ENCODE peak calls at places on chromosomes 11 and 22, in five cellular contexts. N is CD8-positive, alpha-beta T cell; J is GM23338; R is kidney; I is CD4-positive, CD25-positive, alpha-beta regulatory T cell. E is an unnamed sample.
A peak's percentile ranks its signal among the peaks of the same experiment; 100 is the strongest.

GRCh38 chr11:90134420-90135003 is at the start of gene NAALAD2:
- DNase-seq in N (no peak), J (peak; percentile 87), R (peak; percentile 82), I (no peak), E (no peak)

GRCh38 chr11:2737876-2738275 is 38.1 kb upstream of the KCNQ1OT1 start:
- DNase-seq in N (no peak), J (no peak), R (peak; percentile 65), I (no peak), E (no peak)

GRCh38 chr11:86737223-86737622 is 63.1 kb upstream of the PRSS23 start:
- DNase-seq in N (no peak), J (no peak), R (no peak), I (no peak), E (no peak)

GRCh38 chr22:44456661-44457412 is 41.2 kb downstream of the RTL6 start:
- DNase-seq in N (no peak), J (no peak), R (no peak), I (no peak), E (no peak)

GRCh38 chr22:25853902-25854301 is 111.9 kb downstream of the MYO18B start:
- DNase-seq in N (no peak), J (peak; percentile 29), R (no peak), I (no peak), E (peak; percentile 23)

GRCh38 chr11:59114344-59114743 is 7.3 kb downstream of the FAM111B start:
- DNase-seq in N (no peak), J (no peak), R (no peak), I (no peak), E (no peak)

GRCh38 chr11:34203377-34203801 is 98.0 kb downstream of the NAT10 start:
- DNase-seq in N (no peak), J (no peak), R (no peak), I (no peak), E (peak; percentile 22)

GRCh38 chr22:45268167-45268957 is 16.4 kb upstream of the UPK3A start:
- DNase-seq in N (peak; percentile 18), J (peak; percentile 95), R (no peak), I (no peak), E (no peak)

GRCh38 chr11:42013656-42014201 is 554.3 kb upstream of the LRRC4C start:
- DNase-seq in N (no peak), J (no peak), R (no peak), I (no peak), E (no peak)

GRCh38 chr11:102806296-102806695 is 8.3 kb upstream of the MMP1 start:
- DNase-seq in N (no peak), J (peak; percentile 45), R (no peak), I (no peak), E (no peak)

GRCh38 chr11:74169736-74170458 is 905 bp downstream of the C2CD3 start:
- DNase-seq in N (no peak), J (no peak), R (no peak), I (no peak), E (no peak)

GRCh38 chr11:61969838-61970452 is 2.5 kb upstream of the FTH1 start:
- DNase-seq in N (no peak), J (no peak), R (no peak), I (no peak), E (peak; percentile 46)

GRCh38 chr22:29635734-29636357 is 32.4 kb downstream of the NF2 start:
- DNase-seq in N (no peak), J (peak; percentile 81), R (no peak), I (peak; percentile 38), E (peak; percentile 55)

GRCh38 chr11:69321877-69322350 is 28.0 kb downstream of the MYEOV start:
- DNase-seq in N (no peak), J (no peak), R (no peak), I (no peak), E (no peak)

GRCh38 chr11:120710354-120711187 is 199.0 kb downstream of the GRIK4 start:
- DNase-seq in N (no peak), J (peak; percentile 77), R (peak; percentile 90), I (no peak), E (no peak)

GRCh38 chr11:68683086-68683951 is 1.0 kb upstream of the GAL start:
- DNase-seq in N (no peak), J (peak; percentile 33), R (no peak), I (no peak), E (no peak)

GRCh38 chr22:30605449-30606110 is 1.4 kb upstream of the TCN2 start:
- DNase-seq in N (peak; percentile 44), J (peak; percentile 75), R (no peak), I (peak; percentile 29), E (no peak)

GRCh38 chr11:120867024-120867423 is 156.9 kb upstream of the TBCEL start:
- DNase-seq in N (no peak), J (no peak), R (no peak), I (no peak), E (no peak)

GRCh38 chr11:125946712-125947418 is 1.0 kb downstream of the VSIG10L2 start:
- DNase-seq in N (peak; percentile 7), J (no peak), R (no peak), I (no peak), E (no peak)

GRCh38 chr11:24496728-24497396 is at the start of gene LUZP2:
- DNase-seq in N (no peak), J (peak; percentile 86), R (peak; percentile 49), I (no peak), E (no peak)

GRCh38 chr11:100512475-100512874 is 174.6 kb upstream of the ARHGAP42 start:
- DNase-seq in N (no peak), J (no peak), R (no peak), I (no peak), E (no peak)

GRCh38 chr11:62724171-62724570 is 3.1 kb downstream of the HNRNPUL2 start:
- DNase-seq in N (no peak), J (no peak), R (no peak), I (no peak), E (no peak)

GRCh38 chr11:13261600-13262061 is 16.0 kb upstream of the BMAL1 start:
- DNase-seq in N (no peak), J (no peak), R (no peak), I (no peak), E (no peak)

GRCh38 chr11:126175261-126175885 is 36.1 kb downstream of the RPUSD4 start:
- DNase-seq in N (no peak), J (no peak), R (no peak), I (no peak), E (no peak)

GRCh38 chr22:46023558-46023981 is 46.6 kb upstream of the WNT7B start:
- DNase-seq in N (no peak), J (no peak), R (peak; percentile 72), I (no peak), E (no peak)

GRCh38 chr11:58805065-58805464 is 39.4 kb downstream of the GLYATL2 start:
- DNase-seq in N (no peak), J (no peak), R (no peak), I (no peak), E (no peak)

GRCh38 chr11:13339196-13340153 is 61.9 kb downstream of the BMAL1 start:
- DNase-seq in N (no peak), J (no peak), R (no peak), I (peak; percentile 42), E (peak; percentile 37)

GRCh38 chr11:121225402-121225801 is 67.2 kb upstream of the SC5D start:
- DNase-seq in N (no peak), J (no peak), R (no peak), I (no peak), E (no peak)

GRCh38 chr22:20567993-20568417 is 60.6 kb downstream of the MED15 start:
- DNase-seq in N (no peak), J (peak; percentile 40), R (no peak), I (no peak), E (no peak)

GRCh38 chr22:46122511-46122971 is 27.8 kb upstream of the PPARA start:
- DNase-seq in N (peak; percentile 73), J (peak; percentile 73), R (peak; percentile 90), I (peak; percentile 64), E (peak; percentile 23)

GRCh38 chr11:2709429-2709828 is 9.6 kb upstream of the KCNQ1OT1 start:
- DNase-seq in N (no peak), J (no peak), R (peak; percentile 64), I (no peak), E (no peak)

GRCh38 chr11:110081462-110082233 is 11.5 kb upstream of the ZC3H12C start:
- DNase-seq in N (no peak), J (no peak), R (no peak), I (no peak), E (no peak)

GRCh38 chr11:17063171-17064002 is 14.1 kb downstream of the RPS13 start:
- DNase-seq in N (peak; percentile 29), J (peak; percentile 85), R (no peak), I (no peak), E (no peak)

GRCh38 chr22:37643225-37643847 is 3.9 kb downstream of the SH3BP1 start:
- DNase-seq in N (peak; percentile 91), J (peak; percentile 88), R (peak; percentile 93), I (peak; percentile 79), E (peak; percentile 50)

GRCh38 chr11:126853732-126854131 is 146.8 kb downstream of the KIRREL3 start:
- DNase-seq in N (no peak), J (no peak), R (no peak), I (no peak), E (no peak)

GRCh38 chr22:49372530-49373288 is 455.0 kb downstream of the BRD1 start:
- DNase-seq in N (no peak), J (no peak), R (peak; percentile 48), I (no peak), E (no peak)

GRCh38 chr22:44325718-44326548 is 13.2 kb upstream of the SHISAL1 start:
- DNase-seq in N (no peak), J (no peak), R (no peak), I (no peak), E (no peak)

DNA sequence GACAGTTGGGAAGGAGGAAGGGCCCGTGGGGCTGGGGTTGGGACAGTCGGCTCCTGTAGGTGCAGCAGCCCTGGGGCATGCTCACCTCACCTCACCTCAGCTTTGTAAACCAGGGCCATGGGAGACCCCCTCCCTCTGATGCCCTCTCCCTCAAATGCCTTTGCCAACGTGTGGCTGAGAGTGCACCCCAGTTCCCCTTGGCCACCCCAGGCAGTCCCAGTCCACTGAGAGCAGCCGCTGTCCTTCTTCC is 4.2 kb upstream of the NEAT1 start:
- DNase-seq in N (no peak), J (no peak), R (no peak), I (no peak), E (no peak)
- H3K4me3 ChIP-seq in N (peak overlapping the region; percentile 76), J (peak overlapping the region; percentile 15), R (peak overlapping the region; percentile 80), I (peak overlapping the region; percentile 84), E (peak overlapping the region; percentile 63)

DNA sequence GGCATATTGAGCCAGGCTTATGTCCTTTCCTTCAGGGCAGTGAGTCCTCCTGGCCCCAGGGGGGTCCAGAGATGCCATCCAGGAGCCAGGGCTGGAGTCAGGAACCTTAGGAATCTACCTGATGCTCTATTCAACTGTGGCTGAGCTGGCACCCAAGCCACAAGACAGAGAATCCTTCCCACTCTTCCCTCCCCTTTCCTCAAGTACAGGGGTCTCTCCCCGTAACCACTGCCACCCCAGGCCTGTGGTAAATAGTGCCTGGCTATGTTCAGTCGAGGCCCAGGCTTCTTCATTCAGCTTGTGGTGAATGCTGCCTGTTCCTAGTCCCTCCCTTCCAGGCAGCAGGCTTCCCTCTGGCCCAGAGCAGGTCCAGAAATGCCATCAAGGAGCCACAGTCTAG is 45.5 kb upstream of the THY1 start:
- DNase-seq in N (no peak), J (no peak), R (no peak), I (no peak), E (no peak)
- H3K4me3 ChIP-seq in N (no peak overlapping the region), J (no peak overlapping the region), R (no peak overlapping the region), I (no peak overlapping the region), E (no peak overlapping the region)

GRCh38 chr22:41394012-41394356 is 12.2 kb downstream of the TEF start:
- DNase-seq in N (no peak), J (no peak), R (no peak), I (no peak), E (no peak)
- H3K4me3 ChIP-seq in N (no peak overlapping the region), J (no peak overlapping the region), R (no peak overlapping the region), I (no peak overlapping the region), E (no peak overlapping the region)

GRCh38 chr11:9735919-9736318 is 72.0 kb downstream of the SWAP70 start:
- DNase-seq in N (no peak), J (no peak), R (no peak), I (no peak), E (no peak)
- H3K4me3 ChIP-seq in N (no peak overlapping the region), J (no peak overlapping the region), R (no peak overlapping the region), I (no peak overlapping the region), E (no peak overlapping the region)